ENCODE peak calls at places on chromosomes 5 and 9, in four cellular contexts. One of them, this sample, is unnamed. For H3K9me3, the result is how much of the 10 kb centered on the place peaks cover.

GRCh38 chr9:69218166-69218565 is 44.1 kb downstream of the TJP2 start:
- DNase-seq in IMR-90: no peak
- DNase-seq in H9: no peak
- DNase-seq in mesenchymal stem cell: no peak
- DNase-seq in this sample: no peak

GRCh38 chr5:157342822-157343402 is 77.0 kb downstream of the CYFIP2 start:
- DNase-seq in IMR-90: no peak
- DNase-seq in H9: peak
- DNase-seq in mesenchymal stem cell: peak
- DNase-seq in this sample: no peak

GRCh38 chr5:14039063-14039462 is 94.6 kb upstream of the DNAH5 start:
- DNase-seq in IMR-90: peak
- DNase-seq in H9: no peak
- DNase-seq in mesenchymal stem cell: peak
- DNase-seq in this sample: no peak

GRCh38 chr5:151053796-151054490 is 26.9 kb downstream of the TNIP1 start:
- DNase-seq in IMR-90: no peak
- DNase-seq in H9: no peak
- DNase-seq in mesenchymal stem cell: no peak
- DNase-seq in this sample: no peak

GRCh38 chr5:116702776-116703175 is 128.2 kb upstream of the SEMA6A start:
- DNase-seq in IMR-90: no peak
- DNase-seq in H9: no peak
- DNase-seq in mesenchymal stem cell: no peak
- DNase-seq in this sample: no peak

GRCh38 chr9:128149001-128149701 is at the start of gene LCN2:
- DNase-seq in IMR-90: no peak
- DNase-seq in H9: peak
- DNase-seq in mesenchymal stem cell: no peak
- DNase-seq in this sample: no peak

GRCh38 chr5:4226565-4226964 is 630.9 kb downstream of the IRX1 start:
- DNase-seq in IMR-90: no peak
- DNase-seq in H9: no peak
- DNase-seq in mesenchymal stem cell: no peak
- DNase-seq in this sample: no peak

GRCh38 chr9:101242651-101243050 is 142.2 kb downstream of the BAAT start:
- DNase-seq in IMR-90: no peak
- DNase-seq in H9: no peak
- DNase-seq in mesenchymal stem cell: no peak
- DNase-seq in this sample: no peak

GRCh38 chr9:110278080-110278707 is 21.9 kb upstream of the TXN start:
- DNase-seq in IMR-90: peak
- DNase-seq in H9: no peak
- DNase-seq in mesenchymal stem cell: no peak
- DNase-seq in this sample: no peak

GRCh38 chr9:26426732-26427131 is 465.9 kb downstream of the CAAP1 start:
- DNase-seq in IMR-90: no peak
- DNase-seq in H9: peak
- DNase-seq in mesenchymal stem cell: no peak
- DNase-seq in this sample: no peak

GRCh38 chr5:114332493-114332892 is 29.4 kb upstream of the KCNN2 start:
- DNase-seq in IMR-90: no peak
- DNase-seq in H9: no peak
- DNase-seq in mesenchymal stem cell: peak
- DNase-seq in this sample: no peak

GRCh38 chr5:141373673-141374317 is at the start of gene PCDHGA6:
- DNase-seq in IMR-90: peak
- DNase-seq in H9: no peak
- DNase-seq in mesenchymal stem cell: no peak
- DNase-seq in this sample: no peak

GRCh38 chr9:134993996-134994720 is 76.4 kb upstream of the FCN1 start:
- DNase-seq in IMR-90: no peak
- DNase-seq in H9: no peak
- DNase-seq in mesenchymal stem cell: no peak
- DNase-seq in this sample: no peak

GRCh38 chr5:77437194-77437593 is 54.9 kb downstream of the WDR41 start:
- DNase-seq in IMR-90: no peak
- DNase-seq in H9: no peak
- DNase-seq in mesenchymal stem cell: no peak
- DNase-seq in this sample: no peak

GRCh38 chr5:41012318-41012717 is 58.8 kb downstream of the MROH2B start:
- DNase-seq in IMR-90: no peak
- DNase-seq in H9: no peak
- DNase-seq in mesenchymal stem cell: no peak
- DNase-seq in this sample: no peak

GRCh38 chr5:62473209-62473608 is 60.6 kb downstream of the IPO11 start:
- DNase-seq in IMR-90: peak
- DNase-seq in H9: no peak
- DNase-seq in mesenchymal stem cell: peak
- DNase-seq in this sample: no peak

GRCh38 chr9:17219261-17219660 is 84.4 kb downstream of the CNTLN start:
- DNase-seq in IMR-90: peak
- DNase-seq in H9: no peak
- DNase-seq in mesenchymal stem cell: peak
- DNase-seq in this sample: no peak

GRCh38 chr9:19440823-19441580 is 32.2 kb downstream of the ACER2 start:
- DNase-seq in IMR-90: no peak
- DNase-seq in H9: no peak
- DNase-seq in mesenchymal stem cell: no peak
- DNase-seq in this sample: no peak

GRCh38 chr9:94086961-94087360 is 2.7 kb downstream of the PTPDC1 start:
- DNase-seq in IMR-90: no peak
- DNase-seq in H9: no peak
- DNase-seq in mesenchymal stem cell: no peak
- DNase-seq in this sample: no peak

GRCh38 chr5:149962601-149963300 is 2.2 kb downstream of the SLC26A2 start:
- DNase-seq in IMR-90: no peak
- DNase-seq in H9: no peak
- DNase-seq in mesenchymal stem cell: no peak
- DNase-seq in this sample: no peak

GRCh38 chr5:95761771-95762680 is 30.9 kb downstream of the RHOBTB3 start:
- DNase-seq in IMR-90: peak
- DNase-seq in H9: no peak
- DNase-seq in mesenchymal stem cell: peak
- DNase-seq in this sample: no peak

GRCh38 chr5:149559712-149560111 is 8.5 kb upstream of the CSNK1A1 start:
- DNase-seq in IMR-90: peak
- DNase-seq in H9: no peak
- DNase-seq in mesenchymal stem cell: peak
- DNase-seq in this sample: no peak

GRCh38 chr5:2373631-2374030 is 377.8 kb downstream of the IRX2 start:
- DNase-seq in IMR-90: no peak
- DNase-seq in H9: no peak
- DNase-seq in mesenchymal stem cell: no peak
- DNase-seq in this sample: no peak
- H3K9me3 ChIP-seq in IMR-90: under half
- H3K9me3 ChIP-seq in H9: under half
- H3K9me3 ChIP-seq in mesenchymal stem cell: under half
- H3K9me3 ChIP-seq in this sample: under half

DNA sequence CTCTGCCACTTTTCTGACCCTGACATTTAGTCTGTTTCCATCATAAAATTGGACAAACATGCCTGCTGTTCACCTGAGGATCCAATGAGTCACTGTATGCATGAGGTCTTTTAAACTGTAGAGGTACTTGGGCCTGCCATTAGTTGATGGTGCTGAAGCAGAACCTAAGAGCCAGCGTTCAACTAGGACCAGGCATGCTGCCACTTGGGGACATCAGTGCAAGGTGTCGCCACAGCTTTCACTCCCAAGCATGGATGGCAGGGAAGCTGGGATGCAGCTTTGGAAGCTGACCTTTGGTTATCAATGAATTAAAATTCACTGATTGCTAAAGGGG is 37.1 kb downstream of the NEUROG1 start:
- DNase-seq in IMR-90: no peak
- DNase-seq in H9: no peak
- DNase-seq in mesenchymal stem cell: no peak
- DNase-seq in this sample: no peak
- H3K23ac ChIP-seq in IMR-90: no peak
- H3K23ac ChIP-seq in H9: no peak
- H3K23ac ChIP-seq in mesenchymal stem cell: no peak
- H3K23ac ChIP-seq in this sample: no peak

DNA sequence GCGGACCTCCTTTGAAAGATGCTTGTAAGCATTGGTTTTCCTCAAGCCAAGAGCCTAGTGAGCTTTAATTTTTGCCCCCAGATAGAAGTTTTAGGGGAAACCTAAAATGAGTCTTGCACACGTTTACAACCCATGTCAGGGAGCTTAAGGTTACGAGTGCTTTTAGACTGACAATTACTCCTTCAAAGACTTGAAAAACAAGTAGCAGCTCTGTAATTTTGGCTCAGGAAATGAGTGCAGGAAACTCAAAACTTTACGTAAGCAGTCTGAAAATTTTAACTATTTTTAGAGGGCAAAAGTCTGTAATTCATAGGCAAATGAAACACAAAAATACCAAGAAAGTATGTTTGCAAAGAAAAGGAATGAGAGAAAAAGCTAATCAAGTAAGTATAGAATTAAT is 36.8 kb downstream of the UBE2QL1 start:
- DNase-seq in IMR-90: no peak
- DNase-seq in H9: no peak
- DNase-seq in mesenchymal stem cell: no peak
- DNase-seq in this sample: no peak
- H3K9me3 ChIP-seq in IMR-90: under half
- H3K9me3 ChIP-seq in H9: under half
- H3K9me3 ChIP-seq in mesenchymal stem cell: under half
- H3K9me3 ChIP-seq in this sample: under half

GRCh38 chr5:173550641-173551040 is 65.8 kb downstream of the BOD1 start:
- DNase-seq in IMR-90: no peak
- DNase-seq in H9: no peak
- DNase-seq in mesenchymal stem cell: no peak
- DNase-seq in this sample: no peak

GRCh38 chr5:173542159-173542558 is 74.3 kb downstream of the BOD1 start:
- DNase-seq in IMR-90: no peak
- DNase-seq in H9: no peak
- DNase-seq in mesenchymal stem cell: no peak
- DNase-seq in this sample: no peak

GRCh38 chr5:173549644-173550043 is 66.8 kb downstream of the BOD1 start:
- DNase-seq in IMR-90: no peak
- DNase-seq in H9: no peak
- DNase-seq in mesenchymal stem cell: no peak
- DNase-seq in this sample: no peak

GRCh38 chr5:173542964-173543363 is 73.5 kb downstream of the BOD1 start:
- DNase-seq in IMR-90: no peak
- DNase-seq in H9: no peak
- DNase-seq in mesenchymal stem cell: no peak
- DNase-seq in this sample: no peak

DNA sequence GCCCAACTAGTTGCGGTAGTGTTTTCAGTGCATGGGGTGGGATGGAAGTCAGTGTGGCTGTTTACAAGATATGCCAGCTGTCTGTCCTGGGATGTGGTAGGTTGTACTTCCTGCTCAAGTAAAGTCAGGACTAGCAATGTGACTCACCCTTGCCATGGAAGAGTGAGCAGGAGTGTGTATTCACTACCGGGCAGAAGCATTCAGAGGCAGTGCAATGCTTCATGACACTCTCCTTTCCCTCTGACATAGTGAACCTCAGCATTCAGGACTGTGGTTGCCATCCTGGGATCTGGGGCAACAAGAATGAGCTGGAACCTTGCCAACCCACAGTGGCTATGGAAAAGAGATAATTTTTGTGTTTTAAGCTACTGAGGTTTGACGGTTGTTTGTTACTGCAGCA is 68.9 kb downstream of the BOD1 start:
- DNase-seq in IMR-90: peak
- DNase-seq in H9: no peak
- DNase-seq in mesenchymal stem cell: peak
- DNase-seq in this sample: no peak
- H3K23ac ChIP-seq in IMR-90: no peak
- H3K23ac ChIP-seq in H9: no peak
- H3K23ac ChIP-seq in mesenchymal stem cell: no peak
- H3K23ac ChIP-seq in this sample: no peak

GRCh38 chr9:116687074-116687761 is at the start of gene TRIM32:
- DNase-seq in IMR-90: peak
- DNase-seq in H9: peak
- DNase-seq in mesenchymal stem cell: peak
- DNase-seq in this sample: peak
- H3K9me3 ChIP-seq in IMR-90: under half
- H3K9me3 ChIP-seq in H9: under half
- H3K9me3 ChIP-seq in mesenchymal stem cell: under half
- H3K9me3 ChIP-seq in this sample: under half

GRCh38 chr9:124450931-124451661 is 845 bp downstream of the ADGRD2 start:
- DNase-seq in IMR-90: no peak
- DNase-seq in H9: peak
- DNase-seq in mesenchymal stem cell: no peak
- DNase-seq in this sample: no peak
- H3K23ac ChIP-seq in IMR-90: no peak
- H3K23ac ChIP-seq in H9: no peak
- H3K23ac ChIP-seq in mesenchymal stem cell: no peak
- H3K23ac ChIP-seq in this sample: peak

GRCh38 chr9:137499416-137499815 is 40.3 kb upstream of the NSMF start:
- DNase-seq in IMR-90: no peak
- DNase-seq in H9: no peak
- DNase-seq in mesenchymal stem cell: no peak
- DNase-seq in this sample: no peak
- H3K9me3 ChIP-seq in IMR-90: under half
- H3K9me3 ChIP-seq in H9: under half
- H3K9me3 ChIP-seq in mesenchymal stem cell: under half
- H3K9me3 ChIP-seq in this sample: under half